ENCODE peak calls at places on chromosomes 11 and 22, in ten cellular contexts. One of them, this sample, is unnamed.
A peak's percentile ranks its signal among the peaks of the same experiment; 100 is the strongest.

GRCh38 chr11:10748241-10748640 is 2.8 kb upstream of the CTR9 start:
- DNase-seq in esophagus squamous epithelium: no peak
- DNase-seq in suprapubic skin: no peak
- DNase-seq in K562: no peak
- DNase-seq in HepG2: no peak
- DNase-seq in lower leg skin: no peak
- DNase-seq in thyroid gland: no peak
- DNase-seq in IMR-90: no peak
- DNase-seq in HCT116: no peak
- DNase-seq in ovary: no peak
- DNase-seq in this sample: no peak

GRCh38 chr22:43007519-43008102 is 7.3 kb downstream of the PACSIN2 start:
- DNase-seq in esophagus squamous epithelium: no peak
- DNase-seq in suprapubic skin: no peak
- DNase-seq in K562: peak; percentile 90
- DNase-seq in HepG2: peak; percentile 65
- DNase-seq in lower leg skin: no peak
- DNase-seq in thyroid gland: peak; percentile 74
- DNase-seq in IMR-90: peak; percentile 75
- DNase-seq in HCT116: no peak
- DNase-seq in ovary: no peak
- DNase-seq in this sample: peak; percentile 96

GRCh38 chr11:90646266-90646665 is 423.4 kb upstream of the CHORDC1 start:
- DNase-seq in esophagus squamous epithelium: no peak
- DNase-seq in suprapubic skin: no peak
- DNase-seq in K562: no peak
- DNase-seq in HepG2: no peak
- DNase-seq in lower leg skin: no peak
- DNase-seq in thyroid gland: no peak
- DNase-seq in IMR-90: no peak
- DNase-seq in HCT116: no peak
- DNase-seq in ovary: no peak
- DNase-seq in this sample: no peak

GRCh38 chr11:8384199-8384821 is 120.6 kb upstream of the LMO1 start:
- DNase-seq in esophagus squamous epithelium: no peak
- DNase-seq in suprapubic skin: peak; percentile 76
- DNase-seq in K562: peak; percentile 46
- DNase-seq in HepG2: no peak
- DNase-seq in lower leg skin: no peak
- DNase-seq in thyroid gland: peak; percentile 96
- DNase-seq in IMR-90: no peak
- DNase-seq in HCT116: no peak
- DNase-seq in ovary: no peak
- DNase-seq in this sample: peak; percentile 75

GRCh38 chr11:72228229-72228843 is 3.8 kb downstream of the INPPL1 start:
- DNase-seq in esophagus squamous epithelium: no peak
- DNase-seq in suprapubic skin: peak; percentile 74
- DNase-seq in K562: no peak
- DNase-seq in HepG2: no peak
- DNase-seq in lower leg skin: peak; percentile 84
- DNase-seq in thyroid gland: no peak
- DNase-seq in IMR-90: no peak
- DNase-seq in HCT116: no peak
- DNase-seq in ovary: no peak
- DNase-seq in this sample: no peak

GRCh38 chr11:78209478-78209877 is 20.8 kb downstream of the USP35 start:
- DNase-seq in esophagus squamous epithelium: no peak
- DNase-seq in suprapubic skin: no peak
- DNase-seq in K562: no peak
- DNase-seq in HepG2: no peak
- DNase-seq in lower leg skin: no peak
- DNase-seq in thyroid gland: no peak
- DNase-seq in IMR-90: no peak
- DNase-seq in HCT116: no peak
- DNase-seq in ovary: no peak
- DNase-seq in this sample: no peak

GRCh38 chr22:22452996-22453686 is 55.4 kb downstream of the ZNF280B start:
- DNase-seq in esophagus squamous epithelium: no peak
- DNase-seq in suprapubic skin: no peak
- DNase-seq in K562: no peak
- DNase-seq in HepG2: no peak
- DNase-seq in lower leg skin: no peak
- DNase-seq in thyroid gland: no peak
- DNase-seq in IMR-90: no peak
- DNase-seq in HCT116: no peak
- DNase-seq in ovary: no peak
- DNase-seq in this sample: no peak

GRCh38 chr22:40326905-40327735 is 19.2 kb upstream of the ADSL start:
- DNase-seq in esophagus squamous epithelium: no peak
- DNase-seq in suprapubic skin: no peak
- DNase-seq in K562: no peak
- DNase-seq in HepG2: no peak
- DNase-seq in lower leg skin: no peak
- DNase-seq in thyroid gland: no peak
- DNase-seq in IMR-90: peak; percentile 67
- DNase-seq in HCT116: no peak
- DNase-seq in ovary: no peak
- DNase-seq in this sample: no peak

DNA sequence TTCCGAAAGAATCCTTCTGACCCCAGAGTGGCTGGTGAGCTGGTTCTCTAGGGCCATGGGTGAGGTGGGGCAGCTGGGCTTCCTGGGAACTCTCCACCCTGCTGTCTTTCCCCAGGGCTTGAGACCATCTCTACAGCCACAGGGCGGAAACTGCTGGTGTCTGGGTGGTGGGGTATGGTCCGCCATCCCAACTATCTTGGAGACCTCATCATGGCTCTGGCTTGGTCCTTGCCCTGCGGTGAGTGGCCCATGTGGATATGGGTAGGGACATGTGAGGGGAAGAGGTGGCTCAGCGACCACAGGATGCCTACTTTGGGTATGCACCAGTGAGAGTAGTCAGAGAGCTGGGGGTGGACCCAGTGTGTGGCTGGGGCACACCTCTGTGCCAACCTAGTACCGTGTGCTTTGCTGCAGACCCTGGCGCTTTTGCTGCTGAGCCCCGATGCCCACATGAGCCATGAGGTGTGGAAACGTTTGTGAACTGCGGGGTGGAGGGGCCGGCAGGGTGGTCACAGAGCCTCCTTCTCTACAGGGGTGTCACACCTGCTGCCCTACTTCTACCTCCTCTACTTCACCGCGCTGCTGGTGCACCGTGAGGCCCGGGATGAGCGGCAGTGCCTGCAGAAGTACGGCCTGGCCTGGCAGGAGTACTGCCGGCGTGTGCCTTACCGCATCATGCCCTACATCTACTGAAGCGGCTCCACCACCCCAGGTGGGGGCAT is 2.0 kb downstream of the ZNHIT2 start:
- DNase-seq in esophagus squamous epithelium: no peak
- DNase-seq in suprapubic skin: peak; percentile 60
- DNase-seq in K562: no peak
- DNase-seq in HepG2: no peak
- DNase-seq in lower leg skin: no peak
- DNase-seq in thyroid gland: no peak
- DNase-seq in IMR-90: no peak
- DNase-seq in HCT116: no peak
- DNase-seq in ovary: no peak
- DNase-seq in this sample: no peak
- TF ChIP-seq POLR2A in esophagus squamous epithelium: no peak
- TF ChIP-seq POLR2A in suprapubic skin: no peak
- TF ChIP-seq POLR2A in K562: peak; percentile 52
- TF ChIP-seq POLR2A in HepG2: peak; percentile 30
- TF ChIP-seq POLR2A in lower leg skin: no peak
- TF ChIP-seq POLR2A in thyroid gland: no peak
- TF ChIP-seq POLR2A in IMR-90: no peak
- TF ChIP-seq POLR2A in HCT116: no peak
- TF ChIP-seq POLR2A in ovary: no peak
- TF ChIP-seq POLR2A in this sample: no peak

GRCh38 chr11:76209671-76209955 is 3.3 kb upstream of the WNT11 start:
- DNase-seq in esophagus squamous epithelium: no peak
- DNase-seq in suprapubic skin: no peak
- DNase-seq in K562: no peak
- DNase-seq in HepG2: no peak
- DNase-seq in lower leg skin: no peak
- DNase-seq in thyroid gland: no peak
- DNase-seq in IMR-90: no peak
- DNase-seq in HCT116: no peak
- DNase-seq in ovary: no peak
- DNase-seq in this sample: no peak

GRCh38 chr11:76210920-76211851 is 4.9 kb upstream of the WNT11 start:
- DNase-seq in esophagus squamous epithelium: no peak
- DNase-seq in suprapubic skin: no peak
- DNase-seq in K562: no peak
- DNase-seq in HepG2: no peak
- DNase-seq in lower leg skin: no peak
- DNase-seq in thyroid gland: no peak
- DNase-seq in IMR-90: no peak
- DNase-seq in HCT116: no peak
- DNase-seq in ovary: no peak
- DNase-seq in this sample: no peak

GRCh38 chr11:76208829-76209670 is 2.7 kb upstream of the WNT11 start:
- DNase-seq in esophagus squamous epithelium: no peak
- DNase-seq in suprapubic skin: peak; percentile 93
- DNase-seq in K562: no peak
- DNase-seq in HepG2: peak; percentile 56
- DNase-seq in lower leg skin: peak; percentile 96
- DNase-seq in thyroid gland: peak; percentile 74
- DNase-seq in IMR-90: peak; percentile 12
- DNase-seq in HCT116: no peak
- DNase-seq in ovary: peak; percentile 72
- DNase-seq in this sample: peak; percentile 69

GRCh38 chr11:76208438-76208828 is 2.1 kb upstream of the WNT11 start:
- DNase-seq in esophagus squamous epithelium: no peak
- DNase-seq in suprapubic skin: no peak
- DNase-seq in K562: no peak
- DNase-seq in HepG2: no peak
- DNase-seq in lower leg skin: no peak
- DNase-seq in thyroid gland: no peak
- DNase-seq in IMR-90: no peak
- DNase-seq in HCT116: no peak
- DNase-seq in ovary: no peak
- DNase-seq in this sample: no peak

DNA sequence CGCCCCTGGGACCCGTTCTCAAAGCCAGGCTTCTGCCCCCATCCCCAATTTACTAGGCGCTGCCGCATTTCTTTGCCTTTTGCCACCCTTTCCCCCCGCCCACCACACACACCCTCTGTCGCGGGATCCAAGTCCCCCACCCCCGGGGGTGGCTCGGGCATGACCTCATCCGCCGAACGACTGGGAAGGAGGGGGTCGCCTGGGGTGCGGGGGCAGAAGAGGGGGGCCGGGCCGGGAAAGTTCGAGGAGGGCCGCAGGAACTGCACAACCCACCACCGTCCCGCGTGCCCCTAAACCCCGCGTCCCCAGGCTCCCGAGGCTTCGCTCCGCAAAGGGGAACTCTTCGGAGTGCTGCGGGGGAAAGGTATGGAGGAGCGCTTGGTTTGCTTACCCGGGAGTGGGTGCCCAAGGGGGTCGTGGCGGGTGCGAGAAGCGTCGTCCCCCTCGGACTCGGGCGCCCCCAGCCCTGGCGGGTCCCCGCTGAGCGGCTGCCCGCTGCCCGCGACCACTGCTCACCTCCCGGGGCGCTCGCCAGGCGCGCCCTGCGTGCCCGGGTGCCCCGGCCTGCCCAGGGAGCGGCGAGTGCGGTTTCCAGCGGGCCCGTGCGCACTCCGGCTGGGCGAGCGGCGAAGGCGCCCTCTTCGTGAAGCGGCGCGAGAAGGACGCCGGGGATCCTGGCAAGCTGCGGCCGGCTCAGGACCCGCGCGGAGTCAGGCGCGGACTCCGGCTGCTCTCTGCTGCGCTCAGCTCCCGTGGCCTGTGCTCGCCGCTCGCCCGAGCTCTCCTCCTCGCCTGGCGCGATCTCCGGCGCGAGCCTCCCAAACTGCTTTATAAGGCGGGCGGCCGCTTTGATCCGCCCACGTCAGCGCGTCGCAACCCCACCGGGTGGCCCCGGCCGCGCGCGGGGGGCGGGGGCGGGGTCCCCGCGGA is 3.9 kb upstream of the WNT11 start:
- DNase-seq in esophagus squamous epithelium: no peak
- DNase-seq in suprapubic skin: no peak
- DNase-seq in K562: no peak
- DNase-seq in HepG2: no peak
- DNase-seq in lower leg skin: peak; percentile 94
- DNase-seq in thyroid gland: peak; percentile 69
- DNase-seq in IMR-90: peak; percentile 74
- DNase-seq in HCT116: no peak
- DNase-seq in ovary: peak; percentile 75
- DNase-seq in this sample: peak; percentile 32
- TF ChIP-seq POLR2A in esophagus squamous epithelium: peak; percentile 64
- TF ChIP-seq POLR2A in suprapubic skin: no peak
- TF ChIP-seq POLR2A in K562: no peak
- TF ChIP-seq POLR2A in HepG2: peak; percentile 56
- TF ChIP-seq POLR2A in lower leg skin: no peak
- TF ChIP-seq POLR2A in thyroid gland: peak; percentile 55
- TF ChIP-seq POLR2A in IMR-90: no peak
- TF ChIP-seq POLR2A in HCT116: no peak
- TF ChIP-seq POLR2A in ovary: peak; percentile 35
- TF ChIP-seq POLR2A in this sample: no peak

DNA sequence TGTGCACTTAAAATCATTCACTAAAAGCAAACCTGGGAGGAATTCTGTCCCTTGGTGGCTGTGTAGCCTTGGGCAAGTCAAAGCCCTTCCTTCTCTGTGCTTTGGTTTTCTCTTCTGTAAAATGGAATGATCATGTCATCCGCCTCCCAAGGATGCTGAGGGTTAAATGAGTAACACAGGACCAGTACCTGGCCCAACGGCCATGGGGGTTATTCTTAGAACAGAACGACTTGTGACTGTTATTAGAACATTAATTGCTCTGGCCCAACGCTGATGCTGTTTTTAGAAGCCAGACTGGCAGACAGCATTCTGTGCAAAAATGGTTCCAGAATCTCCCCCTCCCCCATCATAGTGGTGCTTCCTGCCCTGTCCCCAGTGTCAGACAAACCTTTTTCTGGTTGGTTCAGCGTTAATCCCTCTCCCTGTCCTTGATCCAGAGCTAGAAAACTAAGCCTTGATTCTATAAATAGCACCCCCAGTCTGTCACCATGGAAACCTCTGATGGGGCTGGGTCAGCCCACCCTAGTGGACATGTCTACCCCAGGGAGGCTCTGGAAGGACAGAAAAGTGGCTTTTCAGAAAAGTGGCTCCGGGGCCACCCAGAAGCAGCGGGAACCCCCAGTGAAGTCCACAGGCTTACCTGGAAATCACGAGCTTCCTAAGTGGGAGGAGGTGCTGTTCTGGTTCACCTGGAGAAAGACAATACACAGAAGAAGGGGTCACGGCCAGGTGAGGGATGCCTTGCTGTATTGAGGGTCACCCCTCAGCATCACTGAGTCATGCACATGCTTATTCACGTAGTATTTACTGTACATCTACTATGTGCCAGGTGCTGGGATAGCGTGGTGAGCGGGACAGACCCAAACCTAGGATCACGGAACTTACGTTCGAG is 15.5 kb upstream of the TFIP11 start:
- DNase-seq in esophagus squamous epithelium: no peak
- DNase-seq in suprapubic skin: no peak
- DNase-seq in K562: no peak
- DNase-seq in HepG2: no peak
- DNase-seq in lower leg skin: no peak
- DNase-seq in thyroid gland: no peak
- DNase-seq in IMR-90: no peak
- DNase-seq in HCT116: no peak
- DNase-seq in ovary: no peak
- DNase-seq in this sample: no peak
- TF ChIP-seq POLR2A in esophagus squamous epithelium: no peak
- TF ChIP-seq POLR2A in suprapubic skin: no peak
- TF ChIP-seq POLR2A in K562: no peak
- TF ChIP-seq POLR2A in HepG2: no peak
- TF ChIP-seq POLR2A in lower leg skin: no peak
- TF ChIP-seq POLR2A in thyroid gland: no peak
- TF ChIP-seq POLR2A in IMR-90: no peak
- TF ChIP-seq POLR2A in HCT116: no peak
- TF ChIP-seq POLR2A in ovary: no peak
- TF ChIP-seq POLR2A in this sample: no peak

DNA sequence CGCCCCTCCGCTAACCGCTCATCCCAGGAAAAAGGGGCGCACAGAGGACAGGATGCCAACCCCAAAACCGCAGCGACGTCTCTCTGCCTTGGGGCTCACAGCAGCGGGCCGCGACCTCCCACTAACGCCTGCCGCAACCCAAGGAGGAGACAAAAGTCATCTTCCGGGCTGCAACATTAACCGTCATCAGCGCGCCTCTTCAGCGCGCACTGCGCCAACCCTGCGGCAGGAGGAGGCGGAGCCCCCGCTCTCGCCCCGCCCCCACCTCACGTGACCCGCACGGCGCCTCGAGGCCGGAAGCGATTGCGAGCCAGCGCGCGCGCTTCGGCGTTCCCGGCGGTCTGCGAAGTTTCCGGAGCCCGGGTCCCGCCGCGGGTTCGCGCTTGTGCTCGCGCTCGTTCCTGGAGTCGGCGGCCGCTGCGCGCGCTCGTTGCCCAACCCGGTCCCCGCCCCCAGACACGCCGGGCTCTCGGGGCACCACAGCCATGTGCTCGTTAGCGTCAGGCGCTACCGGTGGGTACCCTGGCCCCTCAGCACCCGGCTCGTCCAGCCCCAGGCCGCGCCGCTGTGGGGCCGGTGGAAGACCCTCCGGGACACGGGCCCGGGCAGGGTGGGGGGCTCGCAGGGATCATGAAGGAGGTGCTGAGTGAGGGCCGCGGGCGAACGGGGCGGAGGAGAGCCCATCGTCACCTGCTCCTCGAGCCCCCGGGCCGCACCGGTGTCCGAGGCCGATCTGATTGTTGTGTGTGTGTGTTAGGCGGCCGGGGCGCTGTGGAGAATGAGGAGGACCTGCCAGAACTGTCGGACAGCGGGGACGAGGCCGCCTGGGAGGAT is at the start of gene PRMT3:
- DNase-seq in esophagus squamous epithelium: peak; percentile 76
- DNase-seq in suprapubic skin: peak; percentile 96
- DNase-seq in K562: peak; percentile 96
- DNase-seq in HepG2: peak; percentile 88
- DNase-seq in lower leg skin: peak; percentile 99
- DNase-seq in thyroid gland: peak; percentile 95
- DNase-seq in IMR-90: peak; percentile 94
- DNase-seq in HCT116: peak; percentile 84
- DNase-seq in ovary: peak; percentile 95
- DNase-seq in this sample: peak; percentile 99
- TF ChIP-seq POLR2A in esophagus squamous epithelium: peak; percentile 51
- TF ChIP-seq POLR2A in suprapubic skin: no peak
- TF ChIP-seq POLR2A in K562: peak; percentile 87
- TF ChIP-seq POLR2A in HepG2: peak; percentile 93
- TF ChIP-seq POLR2A in lower leg skin: peak; percentile 25
- TF ChIP-seq POLR2A in thyroid gland: peak; percentile 94
- TF ChIP-seq POLR2A in IMR-90: peak; percentile 94
- TF ChIP-seq POLR2A in HCT116: peak; percentile 67
- TF ChIP-seq POLR2A in ovary: peak; percentile 91
- TF ChIP-seq POLR2A in this sample: peak; percentile 94